ENCODE peak calls at places on chromosomes 12 and 14, in six cellular contexts. L is T47D, Q is GDM1, M is nephron progenitor cell, A is SW 1271, I is Caki2. U is an unnamed sample.
A peak's percentile ranks its signal among the peaks of the same experiment; 100 is the strongest.

GRCh38 chr12:28413455-28414109 is 223.3 kb downstream of the CCDC91 start:
- DNase-seq in L (no peak), Q (no peak), M (no peak), A (no peak), I (no peak), U (no peak)

GRCh38 chr12:54502485-54502884 is 4.9 kb downstream of the NCKAP1L start:
- DNase-seq in L (no peak), Q (no peak), M (no peak), A (no peak), I (no peak), U (no peak)

GRCh38 chr14:32332415-32333116 is 3.5 kb downstream of the AKAP6 start:
- DNase-seq in L (no peak), Q (no peak), M (no peak), A (no peak), I (no peak), U (no peak)

GRCh38 chr12:122827258-122827657 is 8.0 kb upstream of the HIP1R start:
- DNase-seq in L (no peak), Q (no peak), M (no peak), A (no peak), I (no peak), U (no peak)

GRCh38 chr12:6092784-6093722 is 31.4 kb downstream of the VWF start:
- DNase-seq in L (peak; percentile 46), Q (no peak), M (no peak), A (peak; percentile 91), I (peak; percentile 89), U (no peak)

GRCh38 chr14:22841769-22842168 is 5.4 kb downstream of the MMP14 start:
- DNase-seq in L (no peak), Q (no peak), M (no peak), A (no peak), I (no peak), U (no peak)

GRCh38 chr14:90760055-90760444 is 56.2 kb downstream of the TTC7B start:
- DNase-seq in L (no peak), Q (no peak), M (no peak), A (no peak), I (no peak), U (no peak)

GRCh38 chr12:111975161-111975931 is 37.6 kb downstream of the TMEM116 start:
- DNase-seq in L (no peak), Q (no peak), M (no peak), A (no peak), I (no peak), U (no peak)

GRCh38 chr12:82783456-82783855 is 96.8 kb downstream of the TMTC2 start:
- DNase-seq in L (no peak), Q (no peak), M (no peak), A (no peak), I (no peak), U (no peak)

GRCh38 chr14:24430143-24430681 is 458 bp downstream of the KHNYN start:
- DNase-seq in L (peak; percentile 55), Q (peak; percentile 53), M (peak; percentile 69), A (peak; percentile 41), I (peak; percentile 77), U (no peak)

GRCh38 chr12:15966426-15966825 is 55.3 kb downstream of the DERA start:
- DNase-seq in L (no peak), Q (no peak), M (no peak), A (no peak), I (peak; percentile 60), U (no peak)

GRCh38 chr14:34452258-34452822 is 9.7 kb downstream of the SPTSSA start:
- DNase-seq in L (no peak), Q (no peak), M (no peak), A (no peak), I (no peak), U (no peak)

GRCh38 chr12:15268927-15269552 is 47.8 kb upstream of the RERG start:
- DNase-seq in L (peak; percentile 87), Q (peak; percentile 2), M (peak; percentile 38), A (peak; percentile 31), I (peak; percentile 35), U (no peak)

U was measured in SIG-M5.